ENCODE peak calls at places on chromosome 9, in seven cellular contexts. One of them, this sample, is unnamed.

GRCh38 chr9:76379494-76379893 is 14.7 kb downstream of the RFK start:
- DNase-seq in kidney tubule cell: peak; percentile 93
- DNase-seq in NCI-H1105: peak; percentile 68
- DNase-seq in RPMI8226: no peak
- DNase-seq in activated T-helper 1 cell treated with anti-CD3 and anti-CD28 coated beads, Interleukin-12 subunit alpha, Interleukin-12 subunit beta, Interleukin-2, Interleukin-4 antibody, amounts not matched to agents 30 ng/mL and 10 ng/mL and 1 ng/mL, durations not matched to agents 14 hours and 24 hours and 36 hours: no peak
- DNase-seq in tibial artery: no peak
- DNase-seq in GM03348: no peak
- DNase-seq in this sample: no peak

GRCh38 chr9:91836515-91836914 is 113.5 kb downstream of the ROR2 start:
- DNase-seq in kidney tubule cell: no peak
- DNase-seq in NCI-H1105: no peak
- DNase-seq in RPMI8226: no peak
- DNase-seq in activated T-helper 1 cell treated with anti-CD3 and anti-CD28 coated beads, Interleukin-12 subunit alpha, Interleukin-12 subunit beta, Interleukin-2, Interleukin-4 antibody, amounts not matched to agents 30 ng/mL and 10 ng/mL and 1 ng/mL, durations not matched to agents 14 hours and 24 hours and 36 hours: no peak
- DNase-seq in tibial artery: peak; percentile 59
- DNase-seq in GM03348: no peak
- DNase-seq in this sample: no peak

GRCh38 chr9:106878943-106879916 is 16.3 kb downstream of the ZNF462 start:
- DNase-seq in kidney tubule cell: peak; percentile 93
- DNase-seq in NCI-H1105: no peak
- DNase-seq in RPMI8226: peak; percentile 5
- DNase-seq in activated T-helper 1 cell treated with anti-CD3 and anti-CD28 coated beads, Interleukin-12 subunit alpha, Interleukin-12 subunit beta, Interleukin-2, Interleukin-4 antibody, amounts not matched to agents 30 ng/mL and 10 ng/mL and 1 ng/mL, durations not matched to agents 14 hours and 24 hours and 36 hours: no peak
- DNase-seq in tibial artery: peak; percentile 74
- DNase-seq in GM03348: peak; percentile 62
- DNase-seq in this sample: no peak

GRCh38 chr9:129173296-129174101 is 4.6 kb downstream of the IER5L start:
- DNase-seq in kidney tubule cell: no peak
- DNase-seq in NCI-H1105: no peak
- DNase-seq in RPMI8226: no peak
- DNase-seq in activated T-helper 1 cell treated with anti-CD3 and anti-CD28 coated beads, Interleukin-12 subunit alpha, Interleukin-12 subunit beta, Interleukin-2, Interleukin-4 antibody, amounts not matched to agents 30 ng/mL and 10 ng/mL and 1 ng/mL, durations not matched to agents 14 hours and 24 hours and 36 hours: no peak
- DNase-seq in tibial artery: no peak
- DNase-seq in GM03348: peak; percentile 57
- DNase-seq in this sample: no peak

GRCh38 chr9:136994180-136994884 is 2.0 kb downstream of the CLIC3 start:
- DNase-seq in kidney tubule cell: no peak
- DNase-seq in NCI-H1105: no peak
- DNase-seq in RPMI8226: no peak
- DNase-seq in activated T-helper 1 cell treated with anti-CD3 and anti-CD28 coated beads, Interleukin-12 subunit alpha, Interleukin-12 subunit beta, Interleukin-2, Interleukin-4 antibody, amounts not matched to agents 30 ng/mL and 10 ng/mL and 1 ng/mL, durations not matched to agents 14 hours and 24 hours and 36 hours: no peak
- DNase-seq in tibial artery: no peak
- DNase-seq in GM03348: no peak
- DNase-seq in this sample: no peak

GRCh38 chr9:122360891-122361290 is 9.9 kb upstream of the PTGS1 start:
- DNase-seq in kidney tubule cell: no peak
- DNase-seq in NCI-H1105: no peak
- DNase-seq in RPMI8226: no peak
- DNase-seq in activated T-helper 1 cell treated with anti-CD3 and anti-CD28 coated beads, Interleukin-12 subunit alpha, Interleukin-12 subunit beta, Interleukin-2, Interleukin-4 antibody, amounts not matched to agents 30 ng/mL and 10 ng/mL and 1 ng/mL, durations not matched to agents 14 hours and 24 hours and 36 hours: no peak
- DNase-seq in tibial artery: no peak
- DNase-seq in GM03348: no peak
- DNase-seq in this sample: no peak

GRCh38 chr9:2087500-2088313 is 72.6 kb downstream of the SMARCA2 start:
- DNase-seq in kidney tubule cell: peak; percentile 57
- DNase-seq in NCI-H1105: no peak
- DNase-seq in RPMI8226: peak; percentile 39
- DNase-seq in activated T-helper 1 cell treated with anti-CD3 and anti-CD28 coated beads, Interleukin-12 subunit alpha, Interleukin-12 subunit beta, Interleukin-2, Interleukin-4 antibody, amounts not matched to agents 30 ng/mL and 10 ng/mL and 1 ng/mL, durations not matched to agents 14 hours and 24 hours and 36 hours: no peak
- DNase-seq in tibial artery: no peak
- DNase-seq in GM03348: peak; percentile 24
- DNase-seq in this sample: no peak

GRCh38 chr9:105051897-105052296 is 123.9 kb upstream of the ABCA1 start:
- DNase-seq in kidney tubule cell: no peak
- DNase-seq in NCI-H1105: no peak
- DNase-seq in RPMI8226: no peak
- DNase-seq in activated T-helper 1 cell treated with anti-CD3 and anti-CD28 coated beads, Interleukin-12 subunit alpha, Interleukin-12 subunit beta, Interleukin-2, Interleukin-4 antibody, amounts not matched to agents 30 ng/mL and 10 ng/mL and 1 ng/mL, durations not matched to agents 14 hours and 24 hours and 36 hours: no peak
- DNase-seq in tibial artery: no peak
- DNase-seq in GM03348: no peak
- DNase-seq in this sample: no peak

GRCh38 chr9:137615387-137615871 is 3.4 kb upstream of the EHMT1 start:
- DNase-seq in kidney tubule cell: no peak
- DNase-seq in NCI-H1105: no peak
- DNase-seq in RPMI8226: no peak
- DNase-seq in activated T-helper 1 cell treated with anti-CD3 and anti-CD28 coated beads, Interleukin-12 subunit alpha, Interleukin-12 subunit beta, Interleukin-2, Interleukin-4 antibody, amounts not matched to agents 30 ng/mL and 10 ng/mL and 1 ng/mL, durations not matched to agents 14 hours and 24 hours and 36 hours: no peak
- DNase-seq in tibial artery: no peak
- DNase-seq in GM03348: no peak
- DNase-seq in this sample: no peak

GRCh38 chr9:134800791-134801339 is 79.7 kb upstream of the FCN2 start:
- DNase-seq in kidney tubule cell: no peak
- DNase-seq in NCI-H1105: no peak
- DNase-seq in RPMI8226: no peak
- DNase-seq in activated T-helper 1 cell treated with anti-CD3 and anti-CD28 coated beads, Interleukin-12 subunit alpha, Interleukin-12 subunit beta, Interleukin-2, Interleukin-4 antibody, amounts not matched to agents 30 ng/mL and 10 ng/mL and 1 ng/mL, durations not matched to agents 14 hours and 24 hours and 36 hours: no peak
- DNase-seq in tibial artery: peak; percentile 82
- DNase-seq in GM03348: no peak
- DNase-seq in this sample: no peak

GRCh38 chr9:81363916-81364480 is 325.3 kb downstream of the TLE1 start:
- DNase-seq in kidney tubule cell: no peak
- DNase-seq in NCI-H1105: no peak
- DNase-seq in RPMI8226: no peak
- DNase-seq in activated T-helper 1 cell treated with anti-CD3 and anti-CD28 coated beads, Interleukin-12 subunit alpha, Interleukin-12 subunit beta, Interleukin-2, Interleukin-4 antibody, amounts not matched to agents 30 ng/mL and 10 ng/mL and 1 ng/mL, durations not matched to agents 14 hours and 24 hours and 36 hours: no peak
- DNase-seq in tibial artery: no peak
- DNase-seq in GM03348: no peak
- DNase-seq in this sample: no peak

GRCh38 chr9:120935383-120935857 is 8.8 kb upstream of the TRAF1 start:
- DNase-seq in kidney tubule cell: peak; percentile 96
- DNase-seq in NCI-H1105: peak; percentile 86
- DNase-seq in RPMI8226: peak; percentile 99
- DNase-seq in activated T-helper 1 cell treated with anti-CD3 and anti-CD28 coated beads, Interleukin-12 subunit alpha, Interleukin-12 subunit beta, Interleukin-2, Interleukin-4 antibody, amounts not matched to agents 30 ng/mL and 10 ng/mL and 1 ng/mL, durations not matched to agents 14 hours and 24 hours and 36 hours: no peak
- DNase-seq in tibial artery: peak; percentile 100
- DNase-seq in GM03348: peak; percentile 81
- DNase-seq in this sample: peak; percentile 96

GRCh38 chr9:101383361-101383760 is 1.4 kb downstream of the BAAT start:
- DNase-seq in kidney tubule cell: peak; percentile 76
- DNase-seq in NCI-H1105: no peak
- DNase-seq in RPMI8226: no peak
- DNase-seq in activated T-helper 1 cell treated with anti-CD3 and anti-CD28 coated beads, Interleukin-12 subunit alpha, Interleukin-12 subunit beta, Interleukin-2, Interleukin-4 antibody, amounts not matched to agents 30 ng/mL and 10 ng/mL and 1 ng/mL, durations not matched to agents 14 hours and 24 hours and 36 hours: no peak
- DNase-seq in tibial artery: no peak
- DNase-seq in GM03348: no peak
- DNase-seq in this sample: no peak

GRCh38 chr9:126724226-126724625 is 80.6 kb upstream of the ZBTB43 start:
- DNase-seq in kidney tubule cell: peak; percentile 67
- DNase-seq in NCI-H1105: no peak
- DNase-seq in RPMI8226: no peak
- DNase-seq in activated T-helper 1 cell treated with anti-CD3 and anti-CD28 coated beads, Interleukin-12 subunit alpha, Interleukin-12 subunit beta, Interleukin-2, Interleukin-4 antibody, amounts not matched to agents 30 ng/mL and 10 ng/mL and 1 ng/mL, durations not matched to agents 14 hours and 24 hours and 36 hours: no peak
- DNase-seq in tibial artery: no peak
- DNase-seq in GM03348: no peak
- DNase-seq in this sample: no peak

GRCh38 chr9:5113523-5113922 is 71.9 kb downstream of the INSL6 start:
- DNase-seq in kidney tubule cell: no peak
- DNase-seq in NCI-H1105: no peak
- DNase-seq in RPMI8226: no peak
- DNase-seq in activated T-helper 1 cell treated with anti-CD3 and anti-CD28 coated beads, Interleukin-12 subunit alpha, Interleukin-12 subunit beta, Interleukin-2, Interleukin-4 antibody, amounts not matched to agents 30 ng/mL and 10 ng/mL and 1 ng/mL, durations not matched to agents 14 hours and 24 hours and 36 hours: no peak
- DNase-seq in tibial artery: no peak
- DNase-seq in GM03348: no peak
- DNase-seq in this sample: no peak

GRCh38 chr9:76810377-76810957 is 46.2 kb downstream of the PCA3 start:
- DNase-seq in kidney tubule cell: peak; percentile 70
- DNase-seq in NCI-H1105: peak; percentile 28
- DNase-seq in RPMI8226: peak; percentile 40
- DNase-seq in activated T-helper 1 cell treated with anti-CD3 and anti-CD28 coated beads, Interleukin-12 subunit alpha, Interleukin-12 subunit beta, Interleukin-2, Interleukin-4 antibody, amounts not matched to agents 30 ng/mL and 10 ng/mL and 1 ng/mL, durations not matched to agents 14 hours and 24 hours and 36 hours: no peak
- DNase-seq in tibial artery: no peak
- DNase-seq in GM03348: peak; percentile 64
- DNase-seq in this sample: no peak

GRCh38 chr9:74643303-74643933 is 146.3 kb downstream of the RORB start:
- DNase-seq in kidney tubule cell: no peak
- DNase-seq in NCI-H1105: no peak
- DNase-seq in RPMI8226: no peak
- DNase-seq in activated T-helper 1 cell treated with anti-CD3 and anti-CD28 coated beads, Interleukin-12 subunit alpha, Interleukin-12 subunit beta, Interleukin-2, Interleukin-4 antibody, amounts not matched to agents 30 ng/mL and 10 ng/mL and 1 ng/mL, durations not matched to agents 14 hours and 24 hours and 36 hours: no peak
- DNase-seq in tibial artery: no peak
- DNase-seq in GM03348: no peak
- DNase-seq in this sample: no peak

GRCh38 chr9:83733739-83734138 is 26.0 kb upstream of the UBQLN1 start:
- DNase-seq in kidney tubule cell: no peak
- DNase-seq in NCI-H1105: no peak
- DNase-seq in RPMI8226: no peak
- DNase-seq in activated T-helper 1 cell treated with anti-CD3 and anti-CD28 coated beads, Interleukin-12 subunit alpha, Interleukin-12 subunit beta, Interleukin-2, Interleukin-4 antibody, amounts not matched to agents 30 ng/mL and 10 ng/mL and 1 ng/mL, durations not matched to agents 14 hours and 24 hours and 36 hours: no peak
- DNase-seq in tibial artery: no peak
- DNase-seq in GM03348: no peak
- DNase-seq in this sample: no peak

GRCh38 chr9:3768698-3769458 is 243.1 kb upstream of the RFX3 start:
- DNase-seq in kidney tubule cell: no peak
- DNase-seq in NCI-H1105: no peak
- DNase-seq in RPMI8226: no peak
- DNase-seq in activated T-helper 1 cell treated with anti-CD3 and anti-CD28 coated beads, Interleukin-12 subunit alpha, Interleukin-12 subunit beta, Interleukin-2, Interleukin-4 antibody, amounts not matched to agents 30 ng/mL and 10 ng/mL and 1 ng/mL, durations not matched to agents 14 hours and 24 hours and 36 hours: no peak
- DNase-seq in tibial artery: no peak
- DNase-seq in GM03348: peak; percentile 58
- DNase-seq in this sample: no peak

GRCh38 chr9:69121155-69122085 is 52.7 kb upstream of the TJP2 start:
- DNase-seq in kidney tubule cell: peak; percentile 75
- DNase-seq in NCI-H1105: peak; percentile 79
- DNase-seq in RPMI8226: peak; percentile 65
- DNase-seq in activated T-helper 1 cell treated with anti-CD3 and anti-CD28 coated beads, Interleukin-12 subunit alpha, Interleukin-12 subunit beta, Interleukin-2, Interleukin-4 antibody, amounts not matched to agents 30 ng/mL and 10 ng/mL and 1 ng/mL, durations not matched to agents 14 hours and 24 hours and 36 hours: peak; percentile 31
- DNase-seq in tibial artery: no peak
- DNase-seq in GM03348: peak; percentile 60
- DNase-seq in this sample: peak; percentile 74

GRCh38 chr9:132163457-132163875 is 1.6 kb downstream of the NTNG2 start:
- DNase-seq in kidney tubule cell: no peak
- DNase-seq in NCI-H1105: no peak
- DNase-seq in RPMI8226: no peak
- DNase-seq in activated T-helper 1 cell treated with anti-CD3 and anti-CD28 coated beads, Interleukin-12 subunit alpha, Interleukin-12 subunit beta, Interleukin-2, Interleukin-4 antibody, amounts not matched to agents 30 ng/mL and 10 ng/mL and 1 ng/mL, durations not matched to agents 14 hours and 24 hours and 36 hours: no peak
- DNase-seq in tibial artery: no peak
- DNase-seq in GM03348: peak; percentile 44
- DNase-seq in this sample: no peak

GRCh38 chr9:70085241-70085640 is 41.6 kb downstream of the MAMDC2 start:
- DNase-seq in kidney tubule cell: peak; percentile 17
- DNase-seq in NCI-H1105: no peak
- DNase-seq in RPMI8226: no peak
- DNase-seq in activated T-helper 1 cell treated with anti-CD3 and anti-CD28 coated beads, Interleukin-12 subunit alpha, Interleukin-12 subunit beta, Interleukin-2, Interleukin-4 antibody, amounts not matched to agents 30 ng/mL and 10 ng/mL and 1 ng/mL, durations not matched to agents 14 hours and 24 hours and 36 hours: no peak
- DNase-seq in tibial artery: no peak
- DNase-seq in GM03348: no peak
- DNase-seq in this sample: no peak

GRCh38 chr9:115540091-115540490 is 422.1 kb upstream of the TNC start:
- DNase-seq in kidney tubule cell: no peak
- DNase-seq in NCI-H1105: no peak
- DNase-seq in RPMI8226: no peak
- DNase-seq in activated T-helper 1 cell treated with anti-CD3 and anti-CD28 coated beads, Interleukin-12 subunit alpha, Interleukin-12 subunit beta, Interleukin-2, Interleukin-4 antibody, amounts not matched to agents 30 ng/mL and 10 ng/mL and 1 ng/mL, durations not matched to agents 14 hours and 24 hours and 36 hours: no peak
- DNase-seq in tibial artery: no peak
- DNase-seq in GM03348: no peak
- DNase-seq in this sample: no peak

GRCh38 chr9:121604242-121604641 is 47.2 kb upstream of the DAB2IP start:
- DNase-seq in kidney tubule cell: no peak
- DNase-seq in NCI-H1105: no peak
- DNase-seq in RPMI8226: no peak
- DNase-seq in activated T-helper 1 cell treated with anti-CD3 and anti-CD28 coated beads, Interleukin-12 subunit alpha, Interleukin-12 subunit beta, Interleukin-2, Interleukin-4 antibody, amounts not matched to agents 30 ng/mL and 10 ng/mL and 1 ng/mL, durations not matched to agents 14 hours and 24 hours and 36 hours: no peak
- DNase-seq in tibial artery: no peak
- DNase-seq in GM03348: no peak
- DNase-seq in this sample: peak; percentile 56

GRCh38 chr9:6405371-6405770 is 7.6 kb upstream of the UHRF2 start:
- DNase-seq in kidney tubule cell: no peak
- DNase-seq in NCI-H1105: no peak
- DNase-seq in RPMI8226: no peak
- DNase-seq in activated T-helper 1 cell treated with anti-CD3 and anti-CD28 coated beads, Interleukin-12 subunit alpha, Interleukin-12 subunit beta, Interleukin-2, Interleukin-4 antibody, amounts not matched to agents 30 ng/mL and 10 ng/mL and 1 ng/mL, durations not matched to agents 14 hours and 24 hours and 36 hours: no peak
- DNase-seq in tibial artery: no peak
- DNase-seq in GM03348: no peak
- DNase-seq in this sample: no peak

GRCh38 chr9:115972362-115972761 is 181.2 kb upstream of the PAPPA start:
- DNase-seq in kidney tubule cell: no peak
- DNase-seq in NCI-H1105: no peak
- DNase-seq in RPMI8226: no peak
- DNase-seq in activated T-helper 1 cell treated with anti-CD3 and anti-CD28 coated beads, Interleukin-12 subunit alpha, Interleukin-12 subunit beta, Interleukin-2, Interleukin-4 antibody, amounts not matched to agents 30 ng/mL and 10 ng/mL and 1 ng/mL, durations not matched to agents 14 hours and 24 hours and 36 hours: no peak
- DNase-seq in tibial artery: no peak
- DNase-seq in GM03348: no peak
- DNase-seq in this sample: no peak

GRCh38 chr9:73869261-73869660 is 627.9 kb upstream of the RORB start:
- DNase-seq in kidney tubule cell: peak; percentile 97
- DNase-seq in NCI-H1105: peak; percentile 22
- DNase-seq in RPMI8226: peak; percentile 34
- DNase-seq in activated T-helper 1 cell treated with anti-CD3 and anti-CD28 coated beads, Interleukin-12 subunit alpha, Interleukin-12 subunit beta, Interleukin-2, Interleukin-4 antibody, amounts not matched to agents 30 ng/mL and 10 ng/mL and 1 ng/mL, durations not matched to agents 14 hours and 24 hours and 36 hours: peak; percentile 1
- DNase-seq in tibial artery: no peak
- DNase-seq in GM03348: no peak
- DNase-seq in this sample: no peak

This sample was measured in lower lobe of right lung.